ENCODE peak calls at places on chromosome 9, in ten cellular contexts. One of them, this sample, is unnamed.

GRCh38 chr9:16710888-16711287 is 159.6 kb downstream of the BNC2 start:
- DNase-seq in upper lobe of right lung: no peak
- DNase-seq in cardiac muscle cell: no peak
- DNase-seq in cardiac fibroblast: no peak
- DNase-seq in right atrium auricular region: no peak
- DNase-seq in sigmoid colon: no peak
- DNase-seq in suprapubic skin: no peak
- DNase-seq in SK-N-SH: no peak
- DNase-seq in IMR-90: no peak
- DNase-seq in mammary epithelial cell: no peak
- DNase-seq in this sample: no peak

GRCh38 chr9:17425379-17425778 is 153.5 kb upstream of the SH3GL2 start:
- DNase-seq in right atrium auricular region: no peak
- DNase-seq in cardiac muscle cell: no peak
- DNase-seq in suprapubic skin: no peak
- DNase-seq in cardiac fibroblast: no peak
- DNase-seq in IMR-90: no peak
- DNase-seq in upper lobe of right lung: no peak
- DNase-seq in sigmoid colon: no peak
- DNase-seq in SK-N-SH: no peak
- DNase-seq in mammary epithelial cell: no peak
- DNase-seq in this sample: no peak

GRCh38 chr9:133937120-133937519 is 55.0 kb downstream of the VAV2 start:
- DNase-seq in cardiac fibroblast: no peak
- DNase-seq in SK-N-SH: no peak
- DNase-seq in IMR-90: no peak
- DNase-seq in cardiac muscle cell: no peak
- DNase-seq in right atrium auricular region: no peak
- DNase-seq in mammary epithelial cell: no peak
- DNase-seq in suprapubic skin: no peak
- DNase-seq in upper lobe of right lung: no peak
- DNase-seq in sigmoid colon: no peak
- DNase-seq in this sample: no peak

GRCh38 chr9:129333961-129334743 is 156.1 kb upstream of the IER5L start:
- DNase-seq in suprapubic skin: peak; percentile 94
- DNase-seq in upper lobe of right lung: peak; percentile 97
- DNase-seq in cardiac muscle cell: peak; percentile 99
- DNase-seq in SK-N-SH: peak; percentile 93
- DNase-seq in sigmoid colon: peak; percentile 96
- DNase-seq in cardiac fibroblast: peak; percentile 99
- DNase-seq in IMR-90: peak; percentile 92
- DNase-seq in right atrium auricular region: peak; percentile 94
- DNase-seq in mammary epithelial cell: peak; percentile 97
- DNase-seq in this sample: peak; percentile 96

GRCh38 chr9:81138173-81138572 is 551.2 kb downstream of the TLE1 start:
- DNase-seq in IMR-90: no peak
- DNase-seq in cardiac muscle cell: no peak
- DNase-seq in SK-N-SH: no peak
- DNase-seq in upper lobe of right lung: no peak
- DNase-seq in mammary epithelial cell: no peak
- DNase-seq in cardiac fibroblast: no peak
- DNase-seq in right atrium auricular region: no peak
- DNase-seq in suprapubic skin: no peak
- DNase-seq in sigmoid colon: no peak
- DNase-seq in this sample: no peak

GRCh38 chr9:37408933-37409710 is 13.4 kb upstream of the GRHPR start:
- DNase-seq in upper lobe of right lung: no peak
- DNase-seq in IMR-90: no peak
- DNase-seq in mammary epithelial cell: no peak
- DNase-seq in sigmoid colon: no peak
- DNase-seq in cardiac fibroblast: no peak
- DNase-seq in cardiac muscle cell: no peak
- DNase-seq in right atrium auricular region: no peak
- DNase-seq in suprapubic skin: no peak
- DNase-seq in SK-N-SH: no peak
- DNase-seq in this sample: no peak

GRCh38 chr9:71685394-71685793 is 82.9 kb downstream of the CEMIP2 start:
- DNase-seq in sigmoid colon: no peak
- DNase-seq in suprapubic skin: no peak
- DNase-seq in mammary epithelial cell: peak; percentile 60
- DNase-seq in right atrium auricular region: no peak
- DNase-seq in upper lobe of right lung: no peak
- DNase-seq in SK-N-SH: no peak
- DNase-seq in IMR-90: peak; percentile 10
- DNase-seq in cardiac fibroblast: no peak
- DNase-seq in cardiac muscle cell: no peak
- DNase-seq in this sample: no peak

GRCh38 chr9:114911167-114911821 is 19.1 kb downstream of the TNFSF8 start:
- DNase-seq in cardiac muscle cell: peak; percentile 59
- DNase-seq in upper lobe of right lung: no peak
- DNase-seq in sigmoid colon: no peak
- DNase-seq in mammary epithelial cell: peak; percentile 48
- DNase-seq in SK-N-SH: peak; percentile 57
- DNase-seq in right atrium auricular region: no peak
- DNase-seq in suprapubic skin: no peak
- DNase-seq in cardiac fibroblast: peak; percentile 61
- DNase-seq in IMR-90: peak; percentile 51
- DNase-seq in this sample: peak; percentile 59

GRCh38 chr9:110655723-110656641 is 12.6 kb upstream of the MUSK start:
- DNase-seq in upper lobe of right lung: no peak
- DNase-seq in cardiac muscle cell: peak; percentile 91
- DNase-seq in sigmoid colon: peak; percentile 84
- DNase-seq in suprapubic skin: peak; percentile 81
- DNase-seq in cardiac fibroblast: peak; percentile 82
- DNase-seq in IMR-90: peak; percentile 58
- DNase-seq in mammary epithelial cell: no peak
- DNase-seq in SK-N-SH: no peak
- DNase-seq in right atrium auricular region: peak; percentile 75
- DNase-seq in this sample: peak; percentile 89

GRCh38 chr9:90953200-90953599 is 151.6 kb downstream of the SYK start:
- DNase-seq in right atrium auricular region: no peak
- DNase-seq in cardiac fibroblast: no peak
- DNase-seq in suprapubic skin: no peak
- DNase-seq in cardiac muscle cell: no peak
- DNase-seq in SK-N-SH: no peak
- DNase-seq in upper lobe of right lung: no peak
- DNase-seq in mammary epithelial cell: no peak
- DNase-seq in IMR-90: no peak
- DNase-seq in sigmoid colon: no peak
- DNase-seq in this sample: no peak
- H3K4me3 ChIP-seq in right atrium auricular region: no peak overlapping the region
- H3K4me3 ChIP-seq in cardiac fibroblast: no peak overlapping the region
- H3K4me3 ChIP-seq in suprapubic skin: no peak overlapping the region
- H3K4me3 ChIP-seq in cardiac muscle cell: no peak overlapping the region
- H3K4me3 ChIP-seq in SK-N-SH: no peak overlapping the region
- H3K4me3 ChIP-seq in upper lobe of right lung: no peak overlapping the region
- H3K4me3 ChIP-seq in mammary epithelial cell: no peak overlapping the region
- H3K4me3 ChIP-seq in IMR-90: no peak overlapping the region
- H3K4me3 ChIP-seq in sigmoid colon: no peak overlapping the region
- H3K4me3 ChIP-seq in this sample: no peak overlapping the region

GRCh38 chr9:124313940-124314339 is 56.2 kb downstream of the NEK6 start:
- DNase-seq in IMR-90: no peak
- DNase-seq in cardiac fibroblast: no peak
- DNase-seq in sigmoid colon: no peak
- DNase-seq in cardiac muscle cell: no peak
- DNase-seq in suprapubic skin: no peak
- DNase-seq in mammary epithelial cell: no peak
- DNase-seq in right atrium auricular region: no peak
- DNase-seq in upper lobe of right lung: no peak
- DNase-seq in SK-N-SH: no peak
- DNase-seq in this sample: no peak

GRCh38 chr9:124308606-124309310 is 51.0 kb downstream of the NEK6 start:
- DNase-seq in suprapubic skin: no peak
- DNase-seq in sigmoid colon: no peak
- DNase-seq in right atrium auricular region: no peak
- DNase-seq in cardiac fibroblast: no peak
- DNase-seq in mammary epithelial cell: no peak
- DNase-seq in IMR-90: no peak
- DNase-seq in upper lobe of right lung: no peak
- DNase-seq in cardiac muscle cell: no peak
- DNase-seq in SK-N-SH: no peak
- DNase-seq in this sample: no peak

GRCh38 chr9:124309665-124310064 is 51.9 kb downstream of the NEK6 start:
- DNase-seq in suprapubic skin: no peak
- DNase-seq in cardiac fibroblast: peak; percentile 93
- DNase-seq in cardiac muscle cell: peak; percentile 91
- DNase-seq in upper lobe of right lung: no peak
- DNase-seq in mammary epithelial cell: peak; percentile 90
- DNase-seq in SK-N-SH: no peak
- DNase-seq in sigmoid colon: no peak
- DNase-seq in IMR-90: peak; percentile 99
- DNase-seq in right atrium auricular region: no peak
- DNase-seq in this sample: peak; percentile 96

GRCh38 chr9:124312290-124313265 is 54.8 kb downstream of the NEK6 start:
- DNase-seq in cardiac fibroblast: no peak
- DNase-seq in sigmoid colon: no peak
- DNase-seq in suprapubic skin: no peak
- DNase-seq in upper lobe of right lung: no peak
- DNase-seq in right atrium auricular region: no peak
- DNase-seq in IMR-90: no peak
- DNase-seq in SK-N-SH: peak; percentile 49
- DNase-seq in cardiac muscle cell: no peak
- DNase-seq in mammary epithelial cell: no peak
- DNase-seq in this sample: no peak

DNA sequence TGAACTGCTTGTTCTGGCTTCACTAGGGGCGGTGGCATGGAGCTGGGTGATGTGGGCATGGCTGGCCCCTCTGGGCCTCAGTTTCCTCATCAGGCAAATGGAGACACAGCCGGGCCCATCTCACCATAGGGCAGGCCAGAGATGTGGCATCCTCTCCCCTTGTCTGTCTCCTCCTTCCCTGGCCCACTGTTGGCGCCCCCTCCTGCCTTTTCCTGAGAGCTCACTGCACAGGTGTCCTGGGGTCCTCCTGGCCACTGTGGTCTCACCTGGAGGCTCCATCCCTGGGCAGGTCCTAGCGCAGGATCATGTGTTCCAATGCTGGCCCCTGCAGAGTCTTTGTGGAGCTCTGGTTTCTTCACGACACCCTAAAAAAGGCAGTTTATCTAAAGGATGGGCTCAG is 53.5 kb downstream of the NEK6 start:
- DNase-seq in IMR-90: no peak
- DNase-seq in SK-N-SH: no peak
- DNase-seq in cardiac fibroblast: no peak
- DNase-seq in suprapubic skin: no peak
- DNase-seq in mammary epithelial cell: no peak
- DNase-seq in upper lobe of right lung: no peak
- DNase-seq in sigmoid colon: no peak
- DNase-seq in right atrium auricular region: no peak
- DNase-seq in cardiac muscle cell: no peak
- DNase-seq in this sample: no peak
- TF ChIP-seq CTCF in IMR-90: no peak
- TF ChIP-seq CTCF in SK-N-SH: peak; percentile 17
- TF ChIP-seq CTCF in cardiac fibroblast: no peak
- TF ChIP-seq CTCF in suprapubic skin: no peak
- TF ChIP-seq CTCF in mammary epithelial cell: no peak
- TF ChIP-seq CTCF in upper lobe of right lung: no peak
- TF ChIP-seq CTCF in sigmoid colon: no peak
- TF ChIP-seq CTCF in right atrium auricular region: no peak
- TF ChIP-seq CTCF in cardiac muscle cell: no peak
- TF ChIP-seq CTCF in this sample: no peak

GRCh38 chr9:132806723-132807421 is 71.2 kb downstream of the AK8 start:
- DNase-seq in upper lobe of right lung: no peak
- DNase-seq in suprapubic skin: no peak
- DNase-seq in mammary epithelial cell: peak; percentile 25
- DNase-seq in cardiac fibroblast: no peak
- DNase-seq in cardiac muscle cell: no peak
- DNase-seq in IMR-90: no peak
- DNase-seq in SK-N-SH: no peak
- DNase-seq in sigmoid colon: no peak
- DNase-seq in right atrium auricular region: peak; percentile 44
- DNase-seq in this sample: peak; percentile 11
- H3K4me3 ChIP-seq in upper lobe of right lung: no peak overlapping the region
- H3K4me3 ChIP-seq in suprapubic skin: no peak overlapping the region
- H3K4me3 ChIP-seq in mammary epithelial cell: no peak overlapping the region
- H3K4me3 ChIP-seq in cardiac fibroblast: no peak overlapping the region
- H3K4me3 ChIP-seq in cardiac muscle cell: no peak overlapping the region
- H3K4me3 ChIP-seq in IMR-90: no peak overlapping the region
- H3K4me3 ChIP-seq in SK-N-SH: no peak overlapping the region
- H3K4me3 ChIP-seq in sigmoid colon: no peak overlapping the region
- H3K4me3 ChIP-seq in right atrium auricular region: no peak overlapping the region
- H3K4me3 ChIP-seq in this sample: no peak overlapping the region

GRCh38 chr9:130938652-130939404 is at the start of gene FIBCD1:
- DNase-seq in upper lobe of right lung: no peak
- DNase-seq in cardiac fibroblast: peak; percentile 35
- DNase-seq in SK-N-SH: peak; percentile 75
- DNase-seq in suprapubic skin: no peak
- DNase-seq in mammary epithelial cell: peak; percentile 61
- DNase-seq in right atrium auricular region: no peak
- DNase-seq in cardiac muscle cell: peak; percentile 38
- DNase-seq in IMR-90: peak; percentile 34
- DNase-seq in sigmoid colon: no peak
- DNase-seq in this sample: peak; percentile 42
- TF ChIP-seq CTCF in upper lobe of right lung: peak; percentile 32
- TF ChIP-seq CTCF in cardiac fibroblast: peak; percentile 3
- TF ChIP-seq CTCF in SK-N-SH: peak; percentile 38
- TF ChIP-seq CTCF in suprapubic skin: peak; percentile 18
- TF ChIP-seq CTCF in mammary epithelial cell: peak; percentile 3
- TF ChIP-seq CTCF in right atrium auricular region: peak; percentile 33
- TF ChIP-seq CTCF in cardiac muscle cell: peak; percentile 34
- TF ChIP-seq CTCF in IMR-90: peak; percentile 38
- TF ChIP-seq CTCF in sigmoid colon: no peak
- TF ChIP-seq CTCF in this sample: peak; percentile 12

GRCh38 chr9:38761334-38761733 is 41.4 kb upstream of the FAM240B start:
- DNase-seq in suprapubic skin: no peak
- DNase-seq in IMR-90: no peak
- DNase-seq in mammary epithelial cell: no peak
- DNase-seq in sigmoid colon: no peak
- DNase-seq in SK-N-SH: peak; percentile 50
- DNase-seq in right atrium auricular region: no peak
- DNase-seq in cardiac fibroblast: no peak
- DNase-seq in upper lobe of right lung: no peak
- DNase-seq in cardiac muscle cell: no peak
- DNase-seq in this sample: no peak
- H3K4me3 ChIP-seq in suprapubic skin: no peak overlapping the region
- H3K4me3 ChIP-seq in IMR-90: no peak overlapping the region
- H3K4me3 ChIP-seq in mammary epithelial cell: no peak overlapping the region
- H3K4me3 ChIP-seq in sigmoid colon: no peak overlapping the region
- H3K4me3 ChIP-seq in SK-N-SH: no peak overlapping the region
- H3K4me3 ChIP-seq in right atrium auricular region: no peak overlapping the region
- H3K4me3 ChIP-seq in cardiac fibroblast: no peak overlapping the region
- H3K4me3 ChIP-seq in upper lobe of right lung: no peak overlapping the region
- H3K4me3 ChIP-seq in cardiac muscle cell: no peak overlapping the region
- H3K4me3 ChIP-seq in this sample: no peak overlapping the region

DNA sequence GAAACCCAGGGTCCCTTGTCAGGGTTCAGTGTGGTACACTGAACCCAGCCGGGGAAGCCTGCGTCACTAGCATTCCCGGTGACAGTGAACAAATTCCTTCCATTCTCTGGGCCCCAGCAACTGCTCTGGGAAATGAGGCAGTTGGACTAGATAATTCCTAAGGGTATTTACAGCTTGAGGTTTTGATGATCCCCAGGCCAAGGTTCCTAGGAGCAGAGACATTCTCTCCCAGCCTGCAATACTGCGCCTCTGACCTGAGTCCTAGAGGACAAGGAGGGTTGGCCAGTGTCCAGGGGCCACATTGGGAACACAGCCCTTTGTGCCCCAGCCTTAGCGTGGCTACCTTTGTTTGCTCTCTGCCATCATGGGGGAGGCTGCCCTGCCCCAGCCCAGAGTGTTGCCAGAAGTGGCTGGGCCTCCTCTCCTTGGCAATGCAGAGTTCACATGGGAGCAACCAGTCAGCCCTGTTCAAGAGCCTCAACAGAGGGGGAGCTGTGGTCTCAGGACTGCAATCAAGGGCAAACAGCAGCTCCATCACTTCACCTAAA is 178.2 kb downstream of the SEC61B start:
- DNase-seq in cardiac fibroblast: peak; percentile 21
- DNase-seq in suprapubic skin: no peak
- DNase-seq in right atrium auricular region: no peak
- DNase-seq in SK-N-SH: peak; percentile 37
- DNase-seq in upper lobe of right lung: no peak
- DNase-seq in sigmoid colon: no peak
- DNase-seq in cardiac muscle cell: no peak
- DNase-seq in IMR-90: no peak
- DNase-seq in mammary epithelial cell: no peak
- DNase-seq in this sample: peak; percentile 32
- TF ChIP-seq CTCF in cardiac fibroblast: no peak
- TF ChIP-seq CTCF in suprapubic skin: no peak
- TF ChIP-seq CTCF in right atrium auricular region: no peak
- TF ChIP-seq CTCF in SK-N-SH: no peak
- TF ChIP-seq CTCF in upper lobe of right lung: no peak
- TF ChIP-seq CTCF in sigmoid colon: no peak
- TF ChIP-seq CTCF in cardiac muscle cell: no peak
- TF ChIP-seq CTCF in IMR-90: no peak
- TF ChIP-seq CTCF in mammary epithelial cell: no peak
- TF ChIP-seq CTCF in this sample: no peak